ENCODE peak calls at places on chromosome 13, in nine cellular contexts. One of them, this sample, is unnamed. For H3K4me1, the result is how much of the 10 kb centered on the place peaks cover.

GRCh38 chr13:77429320-77430142 is 102.6 kb upstream of the MYCBP2 start:
- DNase-seq in mammary epithelial cell: peak
- DNase-seq in fibroblast of lung: peak
- DNase-seq in hepatocyte: no peak
- DNase-seq in endothelial cell of umbilical vein: no peak
- DNase-seq in GM23248: peak
- DNase-seq in GM23338: no peak
- DNase-seq in neural progenitor cell: no peak
- DNase-seq in H1: no peak
- DNase-seq in this sample: no peak

GRCh38 chr13:111046590-111047141 is 68.4 kb upstream of the ARHGEF7 start:
- DNase-seq in mammary epithelial cell: no peak
- DNase-seq in fibroblast of lung: peak
- DNase-seq in hepatocyte: no peak
- DNase-seq in endothelial cell of umbilical vein: no peak
- DNase-seq in GM23248: peak
- DNase-seq in GM23338: no peak
- DNase-seq in neural progenitor cell: no peak
- DNase-seq in H1: no peak
- DNase-seq in this sample: no peak

GRCh38 chr13:46063292-46063691 is 10.7 kb upstream of the ZC3H13 start:
- DNase-seq in mammary epithelial cell: no peak
- DNase-seq in fibroblast of lung: no peak
- DNase-seq in hepatocyte: no peak
- DNase-seq in endothelial cell of umbilical vein: no peak
- DNase-seq in GM23248: no peak
- DNase-seq in GM23338: no peak
- DNase-seq in neural progenitor cell: no peak
- DNase-seq in H1: no peak
- DNase-seq in this sample: no peak

GRCh38 chr13:80296638-80297037 is 44.3 kb downstream of the SPRY2 start:
- DNase-seq in mammary epithelial cell: no peak
- DNase-seq in fibroblast of lung: no peak
- DNase-seq in hepatocyte: no peak
- DNase-seq in endothelial cell of umbilical vein: no peak
- DNase-seq in GM23248: no peak
- DNase-seq in GM23338: peak
- DNase-seq in neural progenitor cell: no peak
- DNase-seq in H1: no peak
- DNase-seq in this sample: no peak

GRCh38 chr13:48866204-48866603 is 109.5 kb upstream of the FNDC3A start:
- DNase-seq in mammary epithelial cell: no peak
- DNase-seq in fibroblast of lung: no peak
- DNase-seq in hepatocyte: no peak
- DNase-seq in endothelial cell of umbilical vein: no peak
- DNase-seq in GM23248: no peak
- DNase-seq in GM23338: no peak
- DNase-seq in neural progenitor cell: no peak
- DNase-seq in H1: no peak
- DNase-seq in this sample: no peak

GRCh38 chr13:76792680-76793334 is 93.4 kb downstream of the KCTD12 start:
- DNase-seq in mammary epithelial cell: peak
- DNase-seq in fibroblast of lung: peak
- DNase-seq in hepatocyte: no peak
- DNase-seq in endothelial cell of umbilical vein: peak
- DNase-seq in GM23248: peak
- DNase-seq in GM23338: no peak
- DNase-seq in neural progenitor cell: no peak
- DNase-seq in H1: no peak
- DNase-seq in this sample: no peak

GRCh38 chr13:65943711-65944110 is 1286.4 kb downstream of the PCDH9 start:
- DNase-seq in mammary epithelial cell: no peak
- DNase-seq in fibroblast of lung: peak
- DNase-seq in hepatocyte: no peak
- DNase-seq in endothelial cell of umbilical vein: peak
- DNase-seq in GM23248: no peak
- DNase-seq in GM23338: no peak
- DNase-seq in neural progenitor cell: no peak
- DNase-seq in H1: no peak
- DNase-seq in this sample: no peak

GRCh38 chr13:27971776-27972618 is 2.9 kb upstream of the CDX2 start:
- DNase-seq in mammary epithelial cell: no peak
- DNase-seq in fibroblast of lung: no peak
- DNase-seq in hepatocyte: no peak
- DNase-seq in endothelial cell of umbilical vein: no peak
- DNase-seq in GM23248: no peak
- DNase-seq in GM23338: no peak
- DNase-seq in neural progenitor cell: no peak
- DNase-seq in H1: no peak
- DNase-seq in this sample: no peak

GRCh38 chr13:51066091-51066831 is 44.8 kb downstream of the C13orf42 start:
- DNase-seq in mammary epithelial cell: peak
- DNase-seq in fibroblast of lung: peak
- DNase-seq in hepatocyte: no peak
- DNase-seq in endothelial cell of umbilical vein: peak
- DNase-seq in GM23248: peak
- DNase-seq in GM23338: peak
- DNase-seq in neural progenitor cell: no peak
- DNase-seq in H1: no peak
- DNase-seq in this sample: no peak

GRCh38 chr13:79667771-79668170 is 186.8 kb downstream of the NDFIP2 start:
- DNase-seq in mammary epithelial cell: no peak
- DNase-seq in fibroblast of lung: no peak
- DNase-seq in hepatocyte: no peak
- DNase-seq in endothelial cell of umbilical vein: no peak
- DNase-seq in GM23248: no peak
- DNase-seq in GM23338: no peak
- DNase-seq in neural progenitor cell: no peak
- DNase-seq in H1: no peak
- DNase-seq in this sample: no peak

GRCh38 chr13:31653730-31654129 is 85.6 kb upstream of the RXFP2 start:
- DNase-seq in mammary epithelial cell: no peak
- DNase-seq in fibroblast of lung: no peak
- DNase-seq in hepatocyte: no peak
- DNase-seq in endothelial cell of umbilical vein: peak
- DNase-seq in GM23248: no peak
- DNase-seq in GM23338: no peak
- DNase-seq in neural progenitor cell: no peak
- DNase-seq in H1: no peak
- DNase-seq in this sample: no peak

GRCh38 chr13:24443366-24443765 is 69.2 kb downstream of the PARP4 start:
- DNase-seq in mammary epithelial cell: no peak
- DNase-seq in fibroblast of lung: peak
- DNase-seq in hepatocyte: no peak
- DNase-seq in endothelial cell of umbilical vein: no peak
- DNase-seq in GM23248: no peak
- DNase-seq in GM23338: no peak
- DNase-seq in neural progenitor cell: no peak
- DNase-seq in H1: no peak
- DNase-seq in this sample: no peak

DNA sequence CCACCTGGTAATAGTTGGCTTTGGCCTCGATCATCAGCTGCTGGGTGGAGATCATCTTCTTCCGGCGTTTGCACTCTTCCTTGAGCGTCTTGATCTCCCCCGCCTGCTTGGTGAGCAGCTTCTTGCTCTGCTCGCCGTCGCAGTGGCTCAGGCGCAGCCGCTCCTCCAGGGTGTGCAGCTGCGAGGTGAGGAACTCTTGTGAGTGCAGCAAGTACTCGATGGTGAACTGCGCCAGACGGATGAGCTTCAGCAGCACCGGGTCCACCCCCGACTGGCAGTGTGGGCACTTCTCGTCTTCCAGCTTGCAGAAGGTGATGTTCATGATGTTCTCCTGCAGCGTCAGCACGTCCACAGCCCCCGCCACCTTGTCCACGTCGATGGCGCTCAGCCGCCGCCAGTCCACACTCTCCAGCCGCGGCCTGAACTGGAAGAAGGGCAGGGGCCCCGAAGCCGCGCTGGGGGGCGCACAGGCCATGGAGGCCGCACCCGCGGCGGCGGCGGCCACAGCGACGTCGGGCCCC is 3.2 kb downstream of the DZIP1 start:
- DNase-seq in mammary epithelial cell: no peak
- DNase-seq in fibroblast of lung: peak
- DNase-seq in hepatocyte: peak
- DNase-seq in endothelial cell of umbilical vein: peak
- DNase-seq in GM23248: peak
- DNase-seq in GM23338: peak
- DNase-seq in neural progenitor cell: peak
- DNase-seq in H1: no peak
- DNase-seq in this sample: no peak
- TF ChIP-seq EZH2 in mammary epithelial cell: no peak
- TF ChIP-seq EZH2 in fibroblast of lung: no peak
- TF ChIP-seq EZH2 in hepatocyte: no peak
- TF ChIP-seq EZH2 in endothelial cell of umbilical vein: no peak
- TF ChIP-seq EZH2 in GM23248: no peak
- TF ChIP-seq EZH2 in GM23338: no peak
- TF ChIP-seq EZH2 in neural progenitor cell: no peak
- TF ChIP-seq EZH2 in H1: no peak
- TF ChIP-seq EZH2 in this sample: no peak

DNA sequence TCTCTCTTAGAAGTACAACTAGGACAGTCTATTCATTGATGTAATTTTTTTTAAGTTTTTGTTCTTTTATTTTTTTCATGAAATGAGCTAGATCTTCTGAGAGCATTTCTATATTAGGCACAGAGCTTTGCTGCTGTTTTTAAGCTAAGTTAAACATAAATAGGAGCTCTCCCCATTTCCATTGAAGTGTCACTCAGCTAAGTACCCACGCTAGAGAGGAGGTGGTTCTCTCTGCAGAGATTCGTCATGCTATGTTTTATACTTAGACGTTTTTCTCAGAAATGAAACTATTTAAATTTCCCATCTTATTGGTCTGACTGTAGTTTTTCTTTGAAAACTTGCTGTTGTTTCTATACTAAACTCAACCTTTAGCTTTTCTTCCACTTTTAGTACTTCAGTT is 271.5 kb downstream of the PCDH9 start:
- DNase-seq in mammary epithelial cell: no peak
- DNase-seq in fibroblast of lung: no peak
- DNase-seq in hepatocyte: no peak
- DNase-seq in endothelial cell of umbilical vein: no peak
- DNase-seq in GM23248: no peak
- DNase-seq in GM23338: no peak
- DNase-seq in neural progenitor cell: no peak
- DNase-seq in H1: no peak
- DNase-seq in this sample: no peak
- H3K4me1 ChIP-seq in mammary epithelial cell: under half
- H3K4me1 ChIP-seq in fibroblast of lung: under half
- H3K4me1 ChIP-seq in hepatocyte: under half
- H3K4me1 ChIP-seq in endothelial cell of umbilical vein: under half
- H3K4me1 ChIP-seq in GM23248: under half
- H3K4me1 ChIP-seq in GM23338: under half
- H3K4me1 ChIP-seq in neural progenitor cell: under half
- H3K4me1 ChIP-seq in H1: under half
- H3K4me1 ChIP-seq in this sample: under half

DNA sequence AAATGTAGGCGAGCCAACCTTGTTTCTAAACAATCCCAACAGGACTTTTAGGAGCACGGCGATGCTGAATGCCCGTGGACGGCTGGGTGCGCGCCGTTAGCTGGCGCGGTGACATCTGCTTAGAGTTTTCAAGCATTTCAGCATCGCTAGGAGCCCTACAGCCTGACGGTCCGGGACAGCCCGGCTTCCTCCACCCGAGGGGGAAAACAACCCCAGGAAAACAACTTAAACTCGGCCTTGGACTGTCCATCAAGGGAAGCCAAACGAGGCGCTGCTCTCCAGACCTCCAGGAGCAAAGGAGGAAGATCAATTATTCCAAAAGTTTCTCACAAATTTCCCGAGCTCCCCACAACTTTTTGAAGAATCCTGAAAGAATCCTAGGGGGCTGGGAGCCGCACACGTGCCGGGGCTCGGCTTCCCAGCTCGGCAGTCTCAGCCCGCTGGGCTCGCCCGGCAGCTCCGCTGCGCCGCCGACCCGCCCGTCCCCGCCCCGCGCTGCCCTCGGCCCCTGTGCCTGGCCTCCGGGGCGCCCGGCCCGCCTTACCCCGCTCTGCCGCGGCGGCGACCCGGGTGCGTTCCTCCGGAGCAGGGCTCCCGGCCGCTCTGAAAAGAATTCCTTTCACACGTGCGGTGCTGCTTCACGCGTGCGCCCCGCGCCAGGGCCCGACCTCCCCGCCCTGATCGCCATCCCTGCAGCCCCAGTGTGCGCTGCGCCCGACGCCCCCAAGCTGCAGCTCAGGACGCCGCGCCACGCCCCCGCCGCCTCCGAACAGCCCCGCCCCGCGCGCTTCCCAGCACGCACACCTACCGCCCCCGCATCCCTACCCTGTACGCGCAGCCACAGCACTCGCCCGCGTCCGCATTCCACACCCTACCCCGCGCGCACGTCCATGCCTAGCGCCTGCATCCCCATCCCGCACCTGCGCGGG is at the start of gene GJA3:
- DNase-seq in mammary epithelial cell: peak
- DNase-seq in fibroblast of lung: peak
- DNase-seq in hepatocyte: peak
- DNase-seq in endothelial cell of umbilical vein: no peak
- DNase-seq in GM23248: peak
- DNase-seq in GM23338: peak
- DNase-seq in neural progenitor cell: peak
- DNase-seq in H1: no peak
- DNase-seq in this sample: peak
- TF ChIP-seq EZH2 in mammary epithelial cell: no peak
- TF ChIP-seq EZH2 in fibroblast of lung: no peak
- TF ChIP-seq EZH2 in hepatocyte: no peak
- TF ChIP-seq EZH2 in endothelial cell of umbilical vein: peak
- TF ChIP-seq EZH2 in GM23248: no peak
- TF ChIP-seq EZH2 in GM23338: peak
- TF ChIP-seq EZH2 in neural progenitor cell: peak
- TF ChIP-seq EZH2 in H1: peak
- TF ChIP-seq EZH2 in this sample: peak

DNA sequence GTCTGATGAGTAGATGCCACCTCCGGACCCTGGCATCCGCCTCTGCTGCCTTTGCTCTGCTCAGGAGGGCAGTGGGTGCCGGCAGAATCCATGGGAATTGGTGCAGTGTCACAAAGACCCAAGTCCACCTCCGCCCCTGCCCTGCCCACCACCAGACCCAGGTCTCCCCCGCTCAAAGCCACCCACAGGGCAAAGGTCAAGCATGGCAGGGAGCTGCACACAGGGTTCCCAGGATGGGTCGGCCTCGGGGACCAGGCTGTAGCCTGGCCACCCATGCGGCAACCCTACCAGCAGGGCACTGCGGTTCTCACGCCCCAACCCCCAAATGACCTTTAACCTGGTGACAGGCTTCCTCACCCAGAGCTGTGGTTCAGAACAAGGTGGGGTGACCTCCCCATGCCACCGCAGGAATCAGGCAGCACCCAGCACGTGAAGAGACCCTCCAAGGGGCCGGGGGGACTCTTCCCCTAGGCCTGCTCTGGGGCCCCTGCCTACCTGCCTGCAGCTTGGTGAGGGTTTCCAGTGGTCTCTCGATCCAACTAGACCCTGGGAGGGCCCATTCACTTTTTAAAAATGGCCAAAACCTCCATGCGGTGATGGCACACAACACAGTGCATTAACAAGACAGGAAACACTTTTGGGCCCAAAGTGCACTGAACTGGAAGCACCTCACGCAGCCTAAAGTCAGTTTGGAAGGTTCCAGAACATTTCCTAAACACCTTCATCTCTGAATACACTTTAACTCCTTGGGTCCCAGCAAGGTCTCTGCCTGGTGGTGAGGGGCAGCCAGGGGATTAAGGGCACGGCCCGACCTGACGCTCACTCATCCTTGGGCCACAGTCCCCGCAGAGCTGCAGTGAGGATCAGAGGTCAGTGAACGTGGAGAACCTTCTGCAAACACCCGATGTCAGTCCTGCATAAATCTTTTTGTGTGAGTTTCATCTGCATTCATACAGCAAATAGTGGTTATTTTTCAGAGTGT is 11.0 kb downstream of the GAS6 start:
- DNase-seq in mammary epithelial cell: no peak
- DNase-seq in fibroblast of lung: no peak
- DNase-seq in hepatocyte: no peak
- DNase-seq in endothelial cell of umbilical vein: no peak
- DNase-seq in GM23248: no peak
- DNase-seq in GM23338: no peak
- DNase-seq in neural progenitor cell: no peak
- DNase-seq in H1: no peak
- DNase-seq in this sample: no peak
- H3K4me1 ChIP-seq in mammary epithelial cell: half or more
- H3K4me1 ChIP-seq in fibroblast of lung: under half
- H3K4me1 ChIP-seq in hepatocyte: under half
- H3K4me1 ChIP-seq in endothelial cell of umbilical vein: under half
- H3K4me1 ChIP-seq in GM23248: under half
- H3K4me1 ChIP-seq in GM23338: under half
- H3K4me1 ChIP-seq in neural progenitor cell: under half
- H3K4me1 ChIP-seq in H1: under half
- H3K4me1 ChIP-seq in this sample: under half